ENCODE peak calls at places on chromosomes 11 and 22, in five cellular contexts. One of them, this sample, is unnamed.

GRCh38 chr11:93541884-93542752 is 1.1 kb downstream of the SMCO4 start:
- DNase-seq in CD4-positive, alpha-beta T cell: no peak
- DNase-seq in BE2C: peak; percentile 64
- DNase-seq in fibroblast of mammary gland: peak; percentile 71
- DNase-seq in lung: peak; percentile 39
- DNase-seq in this sample: peak; percentile 24

GRCh38 chr22:19886605-19887250 is 32.1 kb upstream of the GNB1L start:
- DNase-seq in fibroblast of mammary gland: peak; percentile 85
- DNase-seq in CD4-positive, alpha-beta T cell: peak; percentile 36
- DNase-seq in lung: no peak
- DNase-seq in BE2C: peak; percentile 3
- DNase-seq in this sample: no peak

GRCh38 chr11:57568330-57568766 is 876 bp upstream of the UBE2L6 start:
- DNase-seq in CD4-positive, alpha-beta T cell: peak; percentile 91
- DNase-seq in lung: peak; percentile 85
- DNase-seq in BE2C: peak; percentile 68
- DNase-seq in fibroblast of mammary gland: peak; percentile 80
- DNase-seq in this sample: peak; percentile 85

GRCh38 chr22:49266561-49267519 is 560.8 kb downstream of the BRD1 start:
- DNase-seq in lung: no peak
- DNase-seq in BE2C: no peak
- DNase-seq in fibroblast of mammary gland: no peak
- DNase-seq in CD4-positive, alpha-beta T cell: no peak
- DNase-seq in this sample: no peak

GRCh38 chr22:30837531-30837930 is 131.0 kb downstream of the MORC2 start:
- DNase-seq in lung: no peak
- DNase-seq in BE2C: no peak
- DNase-seq in fibroblast of mammary gland: no peak
- DNase-seq in CD4-positive, alpha-beta T cell: no peak
- DNase-seq in this sample: no peak

GRCh38 chr11:50298182-50298988 is 265.7 kb downstream of the OR4C45 start:
- DNase-seq in BE2C: no peak
- DNase-seq in fibroblast of mammary gland: peak; percentile 31
- DNase-seq in lung: no peak
- DNase-seq in CD4-positive, alpha-beta T cell: no peak
- DNase-seq in this sample: no peak

GRCh38 chr11:77035580-77035979 is 1.4 kb downstream of the B3GNT6 start:
- DNase-seq in BE2C: no peak
- DNase-seq in lung: no peak
- DNase-seq in CD4-positive, alpha-beta T cell: no peak
- DNase-seq in fibroblast of mammary gland: no peak
- DNase-seq in this sample: peak; percentile 50

GRCh38 chr11:105582497-105582896 is 27.4 kb upstream of the GRIA4 start:
- DNase-seq in lung: no peak
- DNase-seq in fibroblast of mammary gland: no peak
- DNase-seq in BE2C: no peak
- DNase-seq in CD4-positive, alpha-beta T cell: no peak
- DNase-seq in this sample: no peak

GRCh38 chr11:60657880-60658279 is 41.5 kb upstream of the MS4A8 start:
- DNase-seq in lung: peak; percentile 42
- DNase-seq in BE2C: no peak
- DNase-seq in fibroblast of mammary gland: no peak
- DNase-seq in CD4-positive, alpha-beta T cell: no peak
- DNase-seq in this sample: no peak

GRCh38 chr11:11577246-11577855 is 44.5 kb downstream of the GALNT18 start:
- DNase-seq in BE2C: no peak
- DNase-seq in CD4-positive, alpha-beta T cell: no peak
- DNase-seq in lung: peak; percentile 28
- DNase-seq in fibroblast of mammary gland: peak; percentile 16
- DNase-seq in this sample: no peak

GRCh38 chr11:60563553-60564235 is 48.5 kb downstream of the MS4A13 start:
- DNase-seq in CD4-positive, alpha-beta T cell: no peak
- DNase-seq in fibroblast of mammary gland: peak; percentile 1
- DNase-seq in lung: no peak
- DNase-seq in BE2C: no peak
- DNase-seq in this sample: no peak

GRCh38 chr11:69922015-69922595 is 102.9 kb upstream of the FGF3 start:
- DNase-seq in CD4-positive, alpha-beta T cell: no peak
- DNase-seq in fibroblast of mammary gland: no peak
- DNase-seq in lung: no peak
- DNase-seq in BE2C: no peak
- DNase-seq in this sample: no peak

GRCh38 chr11:118609380-118610219 is 2.2 kb downstream of the PHLDB1 start:
- DNase-seq in CD4-positive, alpha-beta T cell: peak; percentile 10
- DNase-seq in fibroblast of mammary gland: no peak
- DNase-seq in lung: no peak
- DNase-seq in BE2C: no peak
- DNase-seq in this sample: no peak

GRCh38 chr22:37599161-37599560 is 9.5 kb upstream of the GGA1 start:
- DNase-seq in fibroblast of mammary gland: no peak
- DNase-seq in BE2C: no peak
- DNase-seq in lung: no peak
- DNase-seq in CD4-positive, alpha-beta T cell: no peak
- DNase-seq in this sample: no peak

GRCh38 chr22:37552560-37553163 is 7.6 kb upstream of the CDC42EP1 start:
- DNase-seq in CD4-positive, alpha-beta T cell: no peak
- DNase-seq in fibroblast of mammary gland: peak; percentile 41
- DNase-seq in BE2C: peak; percentile 56
- DNase-seq in lung: no peak
- DNase-seq in this sample: no peak

GRCh38 chr11:15657264-15657663 is 542.5 kb downstream of the INSC start:
- DNase-seq in fibroblast of mammary gland: no peak
- DNase-seq in BE2C: no peak
- DNase-seq in lung: no peak
- DNase-seq in CD4-positive, alpha-beta T cell: no peak
- DNase-seq in this sample: no peak

GRCh38 chr22:42075277-42075676 is 1.2 kb downstream of the PHETA2 start:
- DNase-seq in CD4-positive, alpha-beta T cell: no peak
- DNase-seq in lung: no peak
- DNase-seq in BE2C: no peak
- DNase-seq in fibroblast of mammary gland: no peak
- DNase-seq in this sample: no peak

GRCh38 chr11:721913-722811 is 16.1 kb downstream of the EPS8L2 start:
- DNase-seq in lung: no peak
- DNase-seq in fibroblast of mammary gland: no peak
- DNase-seq in BE2C: no peak
- DNase-seq in CD4-positive, alpha-beta T cell: peak; percentile 45
- DNase-seq in this sample: no peak

GRCh38 chr22:30681840-30682239 is 12.8 kb upstream of the OSBP2 start:
- DNase-seq in CD4-positive, alpha-beta T cell: no peak
- DNase-seq in fibroblast of mammary gland: no peak
- DNase-seq in lung: no peak
- DNase-seq in BE2C: no peak
- DNase-seq in this sample: no peak

GRCh38 chr22:37226514-37226913 is 14.2 kb upstream of the SSTR3 start:
- DNase-seq in lung: no peak
- DNase-seq in fibroblast of mammary gland: no peak
- DNase-seq in BE2C: no peak
- DNase-seq in CD4-positive, alpha-beta T cell: no peak
- DNase-seq in this sample: no peak

GRCh38 chr11:82405392-82405791 is 328.3 kb downstream of the FAM181B start:
- DNase-seq in BE2C: no peak
- DNase-seq in fibroblast of mammary gland: no peak
- DNase-seq in CD4-positive, alpha-beta T cell: no peak
- DNase-seq in lung: no peak
- DNase-seq in this sample: no peak

GRCh38 chr11:78397398-78397797 is 20.2 kb downstream of the GAB2 start:
- DNase-seq in fibroblast of mammary gland: no peak
- DNase-seq in CD4-positive, alpha-beta T cell: no peak
- DNase-seq in lung: no peak
- DNase-seq in BE2C: no peak
- DNase-seq in this sample: no peak

GRCh38 chr11:12865871-12866595 is 143.1 kb upstream of the RASSF10 start:
- DNase-seq in BE2C: no peak
- DNase-seq in CD4-positive, alpha-beta T cell: no peak
- DNase-seq in lung: no peak
- DNase-seq in fibroblast of mammary gland: no peak
- DNase-seq in this sample: no peak

GRCh38 chr22:39315389-39315788 is 4.0 kb downstream of the RPL3 start:
- DNase-seq in lung: no peak
- DNase-seq in CD4-positive, alpha-beta T cell: no peak
- DNase-seq in fibroblast of mammary gland: no peak
- DNase-seq in BE2C: no peak
- DNase-seq in this sample: no peak

GRCh38 chr22:39317084-39317755 is 2.2 kb downstream of the RPL3 start:
- DNase-seq in BE2C: no peak
- DNase-seq in fibroblast of mammary gland: no peak
- DNase-seq in CD4-positive, alpha-beta T cell: no peak
- DNase-seq in lung: no peak
- DNase-seq in this sample: no peak

GRCh38 chr22:39318507-39319283 is 728 bp downstream of the RPL3 start:
- DNase-seq in fibroblast of mammary gland: no peak
- DNase-seq in BE2C: no peak
- DNase-seq in CD4-positive, alpha-beta T cell: peak; percentile 31
- DNase-seq in lung: no peak
- DNase-seq in this sample: no peak

GRCh38 chr22:39317756-39318506 is 1.5 kb downstream of the RPL3 start:
- DNase-seq in BE2C: no peak
- DNase-seq in fibroblast of mammary gland: peak; percentile 64
- DNase-seq in lung: no peak
- DNase-seq in CD4-positive, alpha-beta T cell: no peak
- DNase-seq in this sample: no peak

GRCh38 chr22:39316440-39317083 is 2.9 kb downstream of the RPL3 start:
- DNase-seq in BE2C: peak; percentile 87
- DNase-seq in lung: peak; percentile 75
- DNase-seq in CD4-positive, alpha-beta T cell: peak; percentile 64
- DNase-seq in fibroblast of mammary gland: peak; percentile 94
- DNase-seq in this sample: peak; percentile 86
- TF ChIP-seq CTCF in BE2C: peak; percentile 89
- TF ChIP-seq CTCF in lung: peak; percentile 59
- TF ChIP-seq CTCF in CD4-positive, alpha-beta T cell: peak; percentile 75
- TF ChIP-seq CTCF in fibroblast of mammary gland: peak; percentile 96
- TF ChIP-seq CTCF in this sample: peak; percentile 95

DNA sequence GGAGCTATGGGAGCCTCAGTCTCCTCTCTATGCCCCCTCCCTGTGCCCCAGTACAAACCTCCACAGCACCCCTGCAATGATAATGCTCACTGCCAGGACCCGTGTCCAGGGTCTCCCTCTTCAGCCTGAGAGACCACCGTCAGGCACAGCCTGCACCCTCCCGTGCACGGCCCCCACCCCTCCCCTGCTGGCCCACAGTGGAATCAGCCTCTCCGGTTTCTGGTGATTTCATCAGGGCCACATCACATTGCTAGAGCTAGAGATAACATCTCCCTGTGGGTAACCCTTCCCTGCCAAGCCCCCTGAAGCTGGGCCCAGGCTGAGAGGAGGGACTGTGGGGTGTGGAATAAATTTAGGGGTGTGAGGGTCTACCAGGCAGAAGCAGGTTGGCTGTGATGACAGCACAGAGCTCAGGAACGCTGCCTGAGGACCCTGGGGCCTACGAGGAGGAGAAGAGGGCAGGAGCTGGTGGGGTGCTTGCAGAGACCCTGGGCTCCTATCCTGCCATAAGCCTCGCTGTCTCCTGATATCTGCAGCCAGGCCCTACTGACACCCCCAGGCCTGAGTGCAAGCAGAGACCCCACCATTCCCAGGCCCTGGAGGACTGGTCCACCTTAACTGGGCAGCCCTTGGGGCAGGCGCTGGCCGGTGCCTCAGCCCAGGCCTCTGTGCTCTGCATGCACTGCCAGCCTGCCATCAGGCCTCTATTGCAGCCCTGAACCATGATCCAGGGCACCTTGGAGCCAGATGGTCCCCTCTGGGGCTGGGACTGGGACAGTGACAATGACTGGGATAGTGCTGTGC is at the start of gene KLHDC7B:
- DNase-seq in BE2C: no peak
- DNase-seq in fibroblast of mammary gland: no peak
- DNase-seq in CD4-positive, alpha-beta T cell: no peak
- DNase-seq in lung: no peak
- DNase-seq in this sample: no peak
- TF ChIP-seq CTCF in BE2C: peak; percentile 8
- TF ChIP-seq CTCF in fibroblast of mammary gland: no peak
- TF ChIP-seq CTCF in CD4-positive, alpha-beta T cell: no peak
- TF ChIP-seq CTCF in lung: no peak
- TF ChIP-seq CTCF in this sample: no peak

DNA sequence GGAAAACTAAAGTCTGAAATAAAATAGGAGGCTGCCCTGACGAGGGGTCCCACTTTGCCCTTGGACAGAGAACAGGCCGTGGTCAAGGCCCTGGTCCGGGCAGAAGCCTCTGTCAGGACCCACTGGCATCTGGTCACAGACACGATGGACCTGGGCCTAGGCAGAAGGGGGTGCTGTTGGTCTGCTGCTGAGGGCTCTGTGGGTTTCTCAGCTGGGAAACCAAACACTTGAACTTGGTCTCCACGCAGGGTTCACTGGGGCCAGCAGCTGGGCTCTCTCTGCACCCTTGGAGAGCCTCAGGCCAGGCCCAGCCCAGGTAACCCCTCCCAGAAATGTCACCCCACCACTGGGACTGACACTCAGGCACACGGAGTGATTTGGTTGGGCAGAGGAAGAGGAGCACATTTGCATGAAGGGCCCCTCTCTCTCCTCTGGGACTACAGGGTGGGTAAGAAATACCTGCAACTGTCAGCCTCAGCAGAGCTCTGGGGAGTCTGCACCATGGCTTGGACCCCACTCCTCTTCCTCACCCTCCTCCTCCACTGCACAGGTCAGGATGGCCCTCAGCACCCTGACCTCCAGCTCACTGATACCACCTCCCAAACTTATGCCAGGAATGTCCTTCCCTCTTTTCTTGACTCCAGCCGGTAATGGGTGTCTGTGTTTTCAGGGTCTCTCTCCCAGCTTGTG is 48.1 kb upstream of the TOP3B start:
- DNase-seq in lung: no peak
- DNase-seq in BE2C: peak; percentile 23
- DNase-seq in fibroblast of mammary gland: no peak
- DNase-seq in CD4-positive, alpha-beta T cell: no peak
- DNase-seq in this sample: peak; percentile 23
- TF ChIP-seq CTCF in lung: no peak
- TF ChIP-seq CTCF in BE2C: peak; percentile 30
- TF ChIP-seq CTCF in fibroblast of mammary gland: peak; percentile 23
- TF ChIP-seq CTCF in CD4-positive, alpha-beta T cell: no peak
- TF ChIP-seq CTCF in this sample: peak; percentile 20

DNA sequence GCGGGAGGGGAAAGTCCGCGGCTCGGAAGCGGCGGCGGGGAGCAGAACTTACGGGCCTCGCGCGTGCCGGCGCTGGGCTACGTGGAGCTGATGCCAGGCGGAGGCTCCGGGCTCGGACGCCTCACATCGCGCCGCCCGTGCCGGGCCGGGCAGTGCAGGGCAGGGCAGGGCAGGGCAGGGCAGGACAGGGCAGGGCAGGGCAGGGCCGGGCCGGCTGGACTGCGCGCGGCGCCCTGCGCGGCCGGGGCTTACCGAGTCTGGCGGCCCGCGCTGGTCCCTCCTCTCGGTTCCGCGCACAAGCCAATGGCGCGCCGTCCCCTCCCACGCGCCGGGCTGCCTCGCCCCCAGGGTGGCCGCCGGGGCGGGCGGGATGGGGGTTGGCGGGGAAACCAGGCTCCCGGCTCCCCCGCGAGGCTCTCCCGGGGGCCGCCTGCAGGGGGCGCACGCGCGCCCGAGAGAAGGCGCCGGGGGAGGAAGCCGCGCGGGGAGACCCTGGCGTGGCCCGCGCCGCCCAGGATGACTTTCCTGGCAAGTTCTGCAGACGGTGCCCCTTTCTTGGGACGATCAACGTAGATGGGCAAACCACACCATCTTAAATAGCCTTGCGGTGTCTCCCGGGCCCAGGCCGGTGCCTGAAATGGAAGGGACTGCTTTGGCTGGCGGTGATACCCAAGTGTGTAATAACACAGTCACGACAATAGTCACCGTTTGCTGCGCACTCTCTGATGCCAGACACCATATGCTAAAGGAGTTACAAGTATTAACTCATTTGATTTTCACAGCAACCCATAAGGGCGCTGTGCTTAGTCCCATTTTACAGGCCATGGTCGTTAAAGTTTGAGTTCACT is at the start of gene TP53I11:
- DNase-seq in fibroblast of mammary gland: peak; percentile 57
- DNase-seq in BE2C: peak; percentile 60
- DNase-seq in lung: peak; percentile 86
- DNase-seq in CD4-positive, alpha-beta T cell: peak; percentile 23
- DNase-seq in this sample: peak; percentile 66
- TF ChIP-seq CTCF in fibroblast of mammary gland: peak; percentile 21
- TF ChIP-seq CTCF in BE2C: peak; percentile 28
- TF ChIP-seq CTCF in lung: no peak
- TF ChIP-seq CTCF in CD4-positive, alpha-beta T cell: peak; percentile 51
- TF ChIP-seq CTCF in this sample: peak; percentile 91

This sample was measured in Calu3.